ENCODE peak calls at places on chromosomes 4 and X, in four cellular contexts. K, S, O and X are unnamed samples.

GRCh38 chr4:80266902-80267380 is 477 bp downstream of the FGF5 start:
- DNase-seq in K (peak; percentile 65), S (no peak), O (no peak), X (peak; percentile 46)

GRCh38 chr4:155179216-155179615 is 29.2 kb upstream of the NPY2R start:
- DNase-seq in K (no peak), S (no peak), O (no peak), X (no peak)

GRCh38 chr4:169070071-169070894 is 60.2 kb upstream of the CBR4 start:
- DNase-seq in K (no peak), S (peak; percentile 35), O (no peak), X (no peak)

GRCh38 chrX:19344207-19344534 is 444 bp downstream of the PDHA1 start:
- DNase-seq in K (peak; percentile 20), S (no peak), O (no peak), X (no peak)

GRCh38 chr4:153488006-153488718 is 22.0 kb downstream of the TMEM131L start:
- DNase-seq in K (no peak), S (no peak), O (peak; percentile 94), X (no peak)

GRCh38 chr4:124948976-124949597 is 236.6 kb upstream of the ANKRD50 start:
- DNase-seq in K (no peak), S (no peak), O (no peak), X (no peak)

GRCh38 chrX:20221902-20222301 is 44.8 kb downstream of the RPS6KA3 start:
- DNase-seq in K (peak; percentile 44), S (peak; percentile 89), O (no peak), X (no peak)

GRCh38 chr4:18202510-18202909 is 181.0 kb upstream of the LCORL start:
- DNase-seq in K (no peak), S (no peak), O (no peak), X (no peak)

GRCh38 chrX:46840946-46841740 is 4.3 kb downstream of the RP2 start:
- DNase-seq in K (no peak), S (no peak), O (no peak), X (no peak)

GRCh38 chr4:128573781-128574508 is 235.6 kb upstream of the JADE1 start:
- DNase-seq in K (no peak), S (peak; percentile 70), O (no peak), X (no peak)

GRCh38 chr4:112546476-112546875 is 30.5 kb upstream of the NEUROG2 start:
- DNase-seq in K (no peak), S (no peak), O (no peak), X (no peak)

GRCh38 chr4:107631568-107631967 is 88.5 kb downstream of the PAPSS1 start:
- DNase-seq in K (no peak), S (no peak), O (no peak), X (no peak)

GRCh38 chr4:126727461-126727860 is 905.3 kb upstream of the INTU start:
- DNase-seq in K (no peak), S (no peak), O (no peak), X (no peak)

GRCh38 chrX:13899607-13900006 is 82.7 kb upstream of the GPM6B start:
- DNase-seq in K (no peak), S (no peak), O (no peak), X (no peak)

GRCh38 chr4:7960017-7960789 is 20.5 kb upstream of the AFAP1 start:
- DNase-seq in K (no peak), S (no peak), O (no peak), X (no peak)

GRCh38 chr4:101349346-101350064 is 2.2 kb upstream of the PPP3CA start:
- DNase-seq in K (no peak), S (no peak), O (no peak), X (no peak)

GRCh38 chr4:157048248-157048647 is 27.7 kb upstream of the GLRB start:
- DNase-seq in K (no peak), S (no peak), O (no peak), X (no peak)

GRCh38 chr4:56026596-56026995 is 77.9 kb downstream of the CEP135 start:
- DNase-seq in K (no peak), S (no peak), O (no peak), X (no peak)

GRCh38 chr4:148954011-148954749 is 512.0 kb upstream of the NR3C2 start:
- DNase-seq in K (no peak), S (no peak), O (no peak), X (no peak)

GRCh38 chr4:145876531-145877180 is 62.0 kb downstream of the ZNF827 start:
- DNase-seq in K (no peak), S (no peak), O (no peak), X (no peak)

GRCh38 chrX:1534321-1535168 is 2.4 kb downstream of the P2RY8 start:
- DNase-seq in K (no peak), S (no peak), O (no peak), X (no peak)

GRCh38 chr4:110587666-110588285 is 35.1 kb downstream of the PITX2 start:
- DNase-seq in K (no peak), S (no peak), O (no peak), X (no peak)

GRCh38 chr4:123510666-123511065 is 114.1 kb downstream of the SPRY1 start:
- DNase-seq in K (no peak), S (no peak), O (no peak), X (no peak)

GRCh38 chrX:101040197-101040596 is 11.7 kb downstream of the TRMT2B start:
- DNase-seq in K (no peak), S (no peak), O (no peak), X (no peak)

GRCh38 chrX:66030505-66031317 is 9.2 kb downstream of the VSIG4 start:
- DNase-seq in K (peak; percentile 82), S (peak; percentile 0), O (no peak), X (peak; percentile 16)

GRCh38 chrX:75230296-75230695 is 43.6 kb upstream of the UPRT start:
- DNase-seq in K (no peak), S (no peak), O (no peak), X (no peak)

GRCh38 chr4:25532579-25532978 is 123.1 kb upstream of the SLC34A2 start:
- DNase-seq in K (no peak), S (no peak), O (no peak), X (no peak)

GRCh38 chr4:174117445-174117844 is 166.0 kb downstream of the FBXO8 start:
- DNase-seq in K (no peak), S (no peak), O (no peak), X (no peak)

GRCh38 chr4:185567828-185568442 is 32.6 kb upstream of the PDLIM3 start:
- DNase-seq in K (no peak), S (peak; percentile 80), O (no peak), X (no peak)

GRCh38 chrX:38982370-38982769 is 181.1 kb downstream of the MID1IP1 start:
- DNase-seq in K (no peak), S (peak; percentile 44), O (no peak), X (no peak)

GRCh38 chr4:93832097-93832496 is 3.5 kb downstream of the ATOH1 start:
- DNase-seq in K (no peak), S (no peak), O (no peak), X (no peak)

GRCh38 chr4:102787096-102787867 is 26.5 kb upstream of the MANBA start:
- DNase-seq in K (no peak), S (no peak), O (no peak), X (no peak)

GRCh38 chrX:134396174-134396573 is 63.8 kb upstream of the HPRT1 start:
- DNase-seq in K (no peak), S (no peak), O (no peak), X (peak; percentile 20)

GRCh38 chrX:1462596-1463251 is 10.0 kb upstream of the ASMTL start:
- DNase-seq in K (peak; percentile 60), S (no peak), O (no peak), X (no peak)

GRCh38 chrX:15911729-15912550 is 57.3 kb upstream of the AP1S2 start:
- DNase-seq in K (peak; percentile 3), S (no peak), O (no peak), X (no peak)

GRCh38 chrX:152798945-152799344 is 29.5 kb upstream of the MAGEA6 start:
- DNase-seq in K (no peak), S (no peak), O (no peak), X (no peak)

GRCh38 chr4:82358773-82359324 is 14.9 kb downstream of the HNRNPD start:
- DNase-seq in K (no peak), S (no peak), O (no peak), X (no peak)

GRCh38 chr4:24594887-24595286 is 10.5 kb upstream of the DHX15 start:
- DNase-seq in K (no peak), S (peak; percentile 90), O (no peak), X (no peak)

GRCh38 chr4:173057906-173058305 is 110.7 kb upstream of the GALNT7 start:
- DNase-seq in K (no peak), S (no peak), O (no peak), X (no peak)

GRCh38 chr4:109559625-109559982 is 442 bp upstream of the MCUB start:
- DNase-seq in K (no peak), S (no peak), O (no peak), X (peak; percentile 33)
- TF ChIP-seq TARDBP in K (no peak), S (no peak), O (no peak), X (no peak)

GRCh38 chrX:124426824-124427223 is 80.5 kb downstream of the SH2D1A start:
- DNase-seq in K (no peak), S (no peak), O (no peak), X (no peak)

GRCh38 chrX:124421898-124422622 is 75.7 kb downstream of the SH2D1A start:
- DNase-seq in K (no peak), S (no peak), O (no peak), X (no peak)

DNA sequence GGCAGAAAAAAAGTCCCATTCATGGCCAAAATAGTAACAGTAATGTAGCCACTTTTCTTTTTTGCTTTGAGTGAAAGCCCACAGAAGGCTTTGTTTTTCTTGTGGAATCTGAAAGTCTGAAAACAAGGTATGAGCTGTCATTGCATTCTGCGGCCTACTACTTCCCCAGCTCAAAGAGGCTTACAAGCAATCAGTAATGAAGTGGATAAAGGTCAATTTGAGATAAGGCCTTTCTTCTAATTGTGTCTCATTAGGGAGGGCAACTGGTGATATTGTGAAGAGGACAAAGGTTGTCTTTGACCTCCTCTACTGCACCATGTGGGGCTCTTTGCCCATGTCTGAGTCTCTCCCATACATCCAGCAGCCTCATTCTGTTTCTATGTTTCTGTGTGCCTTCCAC is 79.9 kb downstream of the SH2D1A start:
- DNase-seq in K (no peak), S (no peak), O (no peak), X (no peak)
- TF ChIP-seq FOXK2 in K (no peak), S (no peak), O (no peak), X (no peak)

GRCh38 chrX:118534716-118535493 is 39.3 kb downstream of the DOCK11 start:
- DNase-seq in K (no peak), S (no peak), O (no peak), X (peak; percentile 21)
- TF ChIP-seq TARDBP in K (no peak), S (no peak), O (no peak), X (no peak)

GRCh38 chr4:41446391-41446790 is 91.6 kb upstream of the LIMCH1 start:
- DNase-seq in K (no peak), S (no peak), O (no peak), X (no peak)
- TF ChIP-seq FOXK2 in K (no peak), S (no peak), O (no peak), X (no peak)

DNA sequence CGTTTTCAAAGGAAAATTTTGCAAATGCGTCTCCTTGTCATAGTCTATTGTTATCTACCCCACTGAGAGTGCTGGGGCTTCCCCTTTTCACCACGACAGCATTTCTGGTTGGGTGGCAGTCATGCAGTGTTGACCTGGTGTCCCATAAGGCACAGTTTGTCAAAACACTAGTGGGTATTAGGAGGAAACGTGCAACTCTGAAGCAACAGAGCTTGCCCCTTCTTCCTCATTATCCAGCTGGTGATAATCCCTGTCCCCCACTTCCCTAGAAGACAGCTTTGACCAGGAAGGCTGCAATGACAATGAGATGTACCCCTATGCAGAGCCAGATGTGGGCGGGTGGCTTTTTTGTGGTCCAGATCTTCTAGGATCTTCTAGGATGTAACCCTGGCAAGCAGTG is 1.8 kb downstream of the TBC1D1 start:
- DNase-seq in K (no peak), S (no peak), O (peak; percentile 61), X (no peak)
- TF ChIP-seq TARDBP in K (no peak), S (no peak), O (no peak), X (no peak)

GRCh38 chrX:142214081-142214480 is 9.0 kb upstream of the MAGEC2 start:
- DNase-seq in K (no peak), S (no peak), O (no peak), X (no peak)
- TF ChIP-seq FOXK2 in K (no peak), S (no peak), O (no peak), X (no peak)